ENCODE peak calls at places on chromosome 13, in five cellular contexts. N is left ventricle myocardium superior; J is NCI-H2081; O is epithelial cell of esophagus; P is activated naive CD4-positive, alpha-beta T cell treated with anti-CD3 and anti-CD28 coated beads for 36 hours. D is an unnamed sample.

GRCh38 chr13:34942732-34943674 is 933 bp downstream of the NBEA start:
- DNase-seq in N (peak; percentile 50), J (peak; percentile 76), O (no peak), P (peak; percentile 17), D (peak; percentile 26)

GRCh38 chr13:36493046-36493445 is 60.8 kb downstream of the CCNA1 start:
- DNase-seq in N (no peak), J (no peak), O (peak; percentile 60), P (no peak), D (no peak)

GRCh38 chr13:23956106-23956505 is 58.8 kb upstream of the C1QTNF9B start:
- DNase-seq in N (no peak), J (no peak), O (peak; percentile 92), P (peak; percentile 64), D (no peak)

GRCh38 chr13:91196958-91197357 is 150.5 kb upstream of the MIR17HG start:
- DNase-seq in N (no peak), J (no peak), O (no peak), P (no peak), D (no peak)

GRCh38 chr13:43071824-43072223 is 48.4 kb downstream of the DNAJC15 start:
- DNase-seq in N (no peak), J (no peak), O (no peak), P (no peak), D (no peak)

GRCh38 chr13:91017031-91017668 is 330.3 kb upstream of the MIR17HG start:
- DNase-seq in N (no peak), J (peak; percentile 72), O (peak; percentile 61), P (peak; percentile 43), D (no peak)

GRCh38 chr13:35766663-35767062 is 290.2 kb upstream of the MAB21L1 start:
- DNase-seq in N (no peak), J (no peak), O (no peak), P (no peak), D (no peak)

GRCh38 chr13:19071161-19071936 is 110.3 kb downstream of the TUBA3C start:
- DNase-seq in N (no peak), J (no peak), O (no peak), P (no peak), D (no peak)

GRCh38 chr13:95385808-95386207 is 84.6 kb upstream of the ABCC4 start:
- DNase-seq in N (no peak), J (no peak), O (no peak), P (no peak), D (no peak)

GRCh38 chr13:51785592-51786424 is 18.2 kb downstream of the DHRS12 start:
- DNase-seq in N (peak; percentile 85), J (peak; percentile 78), O (no peak), P (no peak), D (peak; percentile 60)

GRCh38 chr13:25756916-25757315 is 294.9 kb downstream of the SHISA2 start:
- DNase-seq in N (no peak), J (no peak), O (no peak), P (no peak), D (no peak)

GRCh38 chr13:21014666-21015170 is 46.7 kb downstream of the LATS2 start:
- DNase-seq in N (peak; percentile 81), J (no peak), O (peak; percentile 24), P (no peak), D (peak; percentile 42)

GRCh38 chr13:27919934-27920676 is at the start of gene PDX1:
- DNase-seq in N (peak; percentile 49), J (no peak), O (peak; percentile 35), P (no peak), D (no peak)